ENCODE peak calls at places on chromosomes 12 and 14, in seven cellular contexts. One of them, this sample, is unnamed.

GRCh38 chr12:75721790-75722189 is 210.4 kb upstream of the KRR1 start:
- DNase-seq in fibroblast of lung: no peak
- DNase-seq in transverse colon: no peak
- DNase-seq in HCT116: no peak
- DNase-seq in cardiac fibroblast: no peak
- DNase-seq in ovary: no peak
- DNase-seq in lung: no peak
- DNase-seq in this sample: no peak

GRCh38 chr12:94783343-94783742 is 133.0 kb upstream of the TMCC3 start:
- DNase-seq in lung: no peak
- DNase-seq in transverse colon: no peak
- DNase-seq in HCT116: no peak
- DNase-seq in ovary: no peak
- DNase-seq in fibroblast of lung: no peak
- DNase-seq in cardiac fibroblast: no peak
- DNase-seq in this sample: no peak

GRCh38 chr12:79366374-79366773 is 324.4 kb downstream of the PAWR start:
- DNase-seq in cardiac fibroblast: no peak
- DNase-seq in HCT116: no peak
- DNase-seq in ovary: no peak
- DNase-seq in transverse colon: no peak
- DNase-seq in fibroblast of lung: no peak
- DNase-seq in lung: no peak
- DNase-seq in this sample: no peak

GRCh38 chr12:93127107-93127560 is 198.0 kb upstream of the EEA1 start:
- DNase-seq in lung: no peak
- DNase-seq in cardiac fibroblast: no peak
- DNase-seq in transverse colon: no peak
- DNase-seq in fibroblast of lung: no peak
- DNase-seq in HCT116: no peak
- DNase-seq in ovary: no peak
- DNase-seq in this sample: no peak

GRCh38 chr14:20460458-20461229 is 590 bp downstream of the PIP4P1 start:
- DNase-seq in HCT116: no peak
- DNase-seq in fibroblast of lung: no peak
- DNase-seq in lung: peak
- DNase-seq in ovary: no peak
- DNase-seq in cardiac fibroblast: no peak
- DNase-seq in transverse colon: peak
- DNase-seq in this sample: no peak

GRCh38 chr12:52307836-52308806 is 13.1 kb downstream of the KRT83 start:
- DNase-seq in HCT116: peak
- DNase-seq in lung: peak
- DNase-seq in cardiac fibroblast: peak
- DNase-seq in ovary: no peak
- DNase-seq in transverse colon: peak
- DNase-seq in fibroblast of lung: peak
- DNase-seq in this sample: peak

GRCh38 chr12:105253882-105254513 is 18.0 kb upstream of the APPL2 start:
- DNase-seq in HCT116: no peak
- DNase-seq in transverse colon: no peak
- DNase-seq in ovary: no peak
- DNase-seq in fibroblast of lung: peak
- DNase-seq in lung: no peak
- DNase-seq in cardiac fibroblast: peak
- DNase-seq in this sample: peak

GRCh38 chr12:220946-221550 is 7.1 kb upstream of the SLC6A12 start:
- DNase-seq in HCT116: no peak
- DNase-seq in transverse colon: no peak
- DNase-seq in lung: no peak
- DNase-seq in ovary: no peak
- DNase-seq in cardiac fibroblast: no peak
- DNase-seq in fibroblast of lung: no peak
- DNase-seq in this sample: no peak

GRCh38 chr14:49766839-49767238 is 1.1 kb upstream of the KLHDC2 start:
- DNase-seq in cardiac fibroblast: peak
- DNase-seq in fibroblast of lung: peak
- DNase-seq in ovary: no peak
- DNase-seq in HCT116: no peak
- DNase-seq in transverse colon: peak
- DNase-seq in lung: no peak
- DNase-seq in this sample: no peak

GRCh38 chr12:101945361-101946232 is 68.2 kb downstream of the DRAM1 start:
- DNase-seq in HCT116: no peak
- DNase-seq in fibroblast of lung: peak
- DNase-seq in lung: no peak
- DNase-seq in ovary: no peak
- DNase-seq in cardiac fibroblast: no peak
- DNase-seq in transverse colon: peak
- DNase-seq in this sample: peak

GRCh38 chr12:60184096-60184495 is 588.3 kb downstream of the SLC16A7 start:
- DNase-seq in transverse colon: no peak
- DNase-seq in lung: no peak
- DNase-seq in ovary: no peak
- DNase-seq in HCT116: no peak
- DNase-seq in cardiac fibroblast: no peak
- DNase-seq in fibroblast of lung: no peak
- DNase-seq in this sample: no peak

GRCh38 chr12:47411961-47412360 is 293.9 kb downstream of the RPAP3 start:
- DNase-seq in HCT116: no peak
- DNase-seq in fibroblast of lung: no peak
- DNase-seq in transverse colon: no peak
- DNase-seq in cardiac fibroblast: no peak
- DNase-seq in lung: no peak
- DNase-seq in ovary: no peak
- DNase-seq in this sample: peak

GRCh38 chr12:26156201-26156871 is 31.5 kb upstream of the BHLHE41 start:
- DNase-seq in transverse colon: peak
- DNase-seq in ovary: no peak
- DNase-seq in lung: no peak
- DNase-seq in fibroblast of lung: no peak
- DNase-seq in cardiac fibroblast: no peak
- DNase-seq in HCT116: no peak
- DNase-seq in this sample: no peak

GRCh38 chr12:76634074-76634570 is 74.6 kb upstream of the OSBPL8 start:
- DNase-seq in transverse colon: no peak
- DNase-seq in fibroblast of lung: no peak
- DNase-seq in HCT116: no peak
- DNase-seq in cardiac fibroblast: no peak
- DNase-seq in lung: no peak
- DNase-seq in ovary: no peak
- DNase-seq in this sample: no peak

GRCh38 chr14:101225116-101225728 is 321.7 kb upstream of the RTL1 start:
- DNase-seq in fibroblast of lung: no peak
- DNase-seq in lung: no peak
- DNase-seq in HCT116: no peak
- DNase-seq in transverse colon: no peak
- DNase-seq in cardiac fibroblast: peak
- DNase-seq in ovary: peak
- DNase-seq in this sample: no peak

GRCh38 chr12:93099777-93100176 is 170.7 kb upstream of the EEA1 start:
- DNase-seq in transverse colon: no peak
- DNase-seq in ovary: no peak
- DNase-seq in HCT116: no peak
- DNase-seq in lung: no peak
- DNase-seq in fibroblast of lung: no peak
- DNase-seq in cardiac fibroblast: no peak
- DNase-seq in this sample: no peak

GRCh38 chr12:119780786-119781434 is 96.2 kb downstream of the CIT start:
- DNase-seq in lung: peak
- DNase-seq in ovary: no peak
- DNase-seq in HCT116: peak
- DNase-seq in transverse colon: peak
- DNase-seq in cardiac fibroblast: peak
- DNase-seq in fibroblast of lung: peak
- DNase-seq in this sample: peak

GRCh38 chr14:32564591-32564990 is 235.5 kb downstream of the AKAP6 start:
- DNase-seq in ovary: no peak
- DNase-seq in transverse colon: no peak
- DNase-seq in fibroblast of lung: peak
- DNase-seq in cardiac fibroblast: peak
- DNase-seq in lung: no peak
- DNase-seq in HCT116: no peak
- DNase-seq in this sample: peak

GRCh38 chr14:65164068-65164824 is 61.9 kb upstream of the MAX start:
- DNase-seq in fibroblast of lung: peak
- DNase-seq in ovary: no peak
- DNase-seq in cardiac fibroblast: peak
- DNase-seq in HCT116: peak
- DNase-seq in lung: no peak
- DNase-seq in transverse colon: no peak
- DNase-seq in this sample: peak

GRCh38 chr14:99391671-99392070 is 89.0 kb downstream of the SETD3 start:
- DNase-seq in transverse colon: no peak
- DNase-seq in fibroblast of lung: peak
- DNase-seq in ovary: no peak
- DNase-seq in HCT116: no peak
- DNase-seq in cardiac fibroblast: peak
- DNase-seq in lung: peak
- DNase-seq in this sample: peak

GRCh38 chr14:40981247-40981646 is 625.4 kb upstream of the LRFN5 start:
- DNase-seq in fibroblast of lung: no peak
- DNase-seq in transverse colon: no peak
- DNase-seq in lung: no peak
- DNase-seq in ovary: no peak
- DNase-seq in HCT116: no peak
- DNase-seq in cardiac fibroblast: no peak
- DNase-seq in this sample: no peak

GRCh38 chr12:47819902-47820630 is at the start of gene HDAC7:
- DNase-seq in ovary: peak
- DNase-seq in fibroblast of lung: peak
- DNase-seq in HCT116: peak
- DNase-seq in lung: peak
- DNase-seq in cardiac fibroblast: peak
- DNase-seq in transverse colon: peak
- DNase-seq in this sample: peak

DNA sequence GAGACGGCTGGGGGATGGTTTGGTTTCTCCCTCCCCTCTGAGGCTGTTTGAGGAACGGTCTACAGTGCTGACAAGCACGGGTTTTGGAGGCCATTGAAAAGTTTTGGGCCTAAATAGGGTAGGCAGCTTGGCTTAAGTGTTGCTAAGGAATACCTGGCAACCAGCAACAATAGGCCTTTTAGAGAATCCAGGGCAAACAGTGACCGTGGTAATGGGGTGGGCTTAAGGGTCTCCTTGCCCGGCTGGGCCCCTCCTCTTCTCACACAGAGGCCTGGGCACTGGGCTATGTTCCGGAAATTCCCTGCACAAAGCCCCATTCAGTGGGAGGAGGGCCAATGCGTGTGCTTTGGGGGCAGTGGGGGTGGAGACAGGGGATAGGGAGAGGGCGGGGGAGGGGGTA is 55.4 kb downstream of the ASCL1 start:
- DNase-seq in fibroblast of lung: no peak
- DNase-seq in ovary: no peak
- DNase-seq in cardiac fibroblast: no peak
- DNase-seq in transverse colon: no peak
- DNase-seq in HCT116: no peak
- DNase-seq in lung: no peak
- DNase-seq in this sample: no peak
- H3K4me3 ChIP-seq in fibroblast of lung: no peak
- H3K4me3 ChIP-seq in ovary: no peak
- H3K4me3 ChIP-seq in cardiac fibroblast: no peak
- H3K4me3 ChIP-seq in transverse colon: no peak
- H3K4me3 ChIP-seq in HCT116: no peak
- H3K4me3 ChIP-seq in lung: no peak
- H3K4me3 ChIP-seq in this sample: no peak

GRCh38 chr12:89504560-89505346 is 19.8 kb downstream of the GALNT4 start:
- DNase-seq in transverse colon: no peak
- DNase-seq in ovary: no peak
- DNase-seq in HCT116: no peak
- DNase-seq in cardiac fibroblast: peak
- DNase-seq in fibroblast of lung: peak
- DNase-seq in lung: no peak
- DNase-seq in this sample: no peak
- TF ChIP-seq CTCF in transverse colon: no peak
- TF ChIP-seq CTCF in ovary: no peak
- TF ChIP-seq CTCF in HCT116: no peak
- TF ChIP-seq CTCF in cardiac fibroblast: no peak
- TF ChIP-seq CTCF in fibroblast of lung: no peak
- TF ChIP-seq CTCF in lung: no peak
- TF ChIP-seq CTCF in this sample: peak

DNA sequence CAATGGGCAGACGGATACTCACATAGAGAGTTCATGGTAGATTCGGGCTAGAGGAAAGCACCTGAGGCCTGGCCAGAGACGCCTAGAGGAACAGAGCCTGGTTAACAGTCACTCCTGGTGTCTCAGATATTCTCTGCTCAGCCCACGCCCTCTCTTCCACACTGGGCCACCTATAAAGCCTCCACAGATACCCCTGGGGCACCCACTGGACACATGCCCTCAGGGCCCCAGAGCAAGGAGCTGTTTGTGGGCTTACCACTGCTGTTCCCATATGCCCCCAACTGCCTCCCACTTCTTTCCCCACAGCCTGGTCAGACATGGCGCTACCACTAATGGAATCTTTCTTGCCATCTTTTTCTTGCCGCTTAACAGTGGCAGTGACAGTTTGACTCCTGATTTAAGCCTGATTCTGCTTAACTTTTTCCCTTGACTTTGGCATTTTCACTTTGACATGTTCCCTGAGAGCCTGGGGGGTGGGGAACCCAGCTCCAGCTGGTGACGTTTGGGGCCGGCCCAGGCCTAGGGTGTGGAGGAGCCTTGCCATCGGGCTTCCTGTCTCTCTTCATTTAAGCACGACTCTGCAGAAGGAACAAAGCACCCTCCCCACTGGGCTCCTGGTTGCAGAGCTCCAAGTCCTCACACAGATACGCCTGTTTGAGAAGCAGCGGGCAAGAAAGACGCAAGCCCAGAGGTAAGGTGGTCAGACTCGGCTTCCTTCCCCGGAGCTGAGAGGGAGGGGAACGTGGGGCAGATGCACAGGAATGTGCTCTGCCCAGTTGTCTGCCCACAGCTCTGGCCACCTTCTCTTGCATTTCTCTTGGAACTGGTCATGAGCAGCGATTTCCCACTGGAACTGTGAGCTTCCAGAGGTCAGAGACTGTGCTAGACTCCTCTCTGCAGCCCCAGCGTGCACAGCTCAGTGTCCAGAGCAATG is at the start of gene CD4:
- DNase-seq in fibroblast of lung: peak
- DNase-seq in transverse colon: peak
- DNase-seq in cardiac fibroblast: no peak
- DNase-seq in HCT116: no peak
- DNase-seq in ovary: no peak
- DNase-seq in lung: peak
- DNase-seq in this sample: no peak
- H3K4me3 ChIP-seq in fibroblast of lung: peak
- H3K4me3 ChIP-seq in transverse colon: peak
- H3K4me3 ChIP-seq in cardiac fibroblast: no peak
- H3K4me3 ChIP-seq in HCT116: no peak
- H3K4me3 ChIP-seq in ovary: no peak
- H3K4me3 ChIP-seq in lung: peak
- H3K4me3 ChIP-seq in this sample: no peak

DNA sequence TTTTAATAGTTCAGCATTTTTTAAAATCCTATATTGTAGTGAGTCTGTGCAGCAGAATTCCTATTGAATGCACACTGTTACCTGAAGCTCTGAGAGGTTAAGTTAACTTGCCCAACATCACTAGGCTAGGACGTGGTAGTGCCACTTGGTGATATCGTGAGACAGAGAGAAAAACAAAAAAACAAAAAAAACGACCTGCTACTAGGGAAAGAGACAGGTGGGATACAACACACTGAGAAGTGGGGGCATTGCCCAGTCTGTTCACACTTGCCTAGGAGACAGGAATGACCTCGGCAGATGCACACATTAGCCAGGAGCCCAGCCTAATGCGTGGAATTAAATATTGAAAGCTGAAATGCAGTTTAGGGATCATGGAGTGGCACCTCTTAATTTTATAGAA is 129.7 kb upstream of the CCND2 start:
- DNase-seq in cardiac fibroblast: no peak
- DNase-seq in transverse colon: no peak
- DNase-seq in HCT116: peak
- DNase-seq in ovary: no peak
- DNase-seq in fibroblast of lung: no peak
- DNase-seq in lung: no peak
- DNase-seq in this sample: no peak
- TF ChIP-seq CTCF in cardiac fibroblast: no peak
- TF ChIP-seq CTCF in transverse colon: no peak
- TF ChIP-seq CTCF in HCT116: no peak
- TF ChIP-seq CTCF in ovary: no peak
- TF ChIP-seq CTCF in fibroblast of lung: no peak
- TF ChIP-seq CTCF in lung: no peak
- TF ChIP-seq CTCF in this sample: no peak

This sample was measured in AG10803.